ENCODE peak calls at places on chromosomes 3 and 15, in ten cellular contexts. One of them, this sample, is unnamed.
A peak's percentile ranks its signal among the peaks of the same experiment; 100 is the strongest.

GRCh38 chr15:89745768-89746167 is 5.3 kb downstream of the MESP1 start:
- DNase-seq in heart right ventricle: no peak
- DNase-seq in AG10803: no peak
- DNase-seq in uterus: no peak
- DNase-seq in astrocyte of the spinal cord: no peak
- DNase-seq in PC-9: no peak
- DNase-seq in SK-N-SH: no peak
- DNase-seq in fibroblast of mammary gland: no peak
- DNase-seq in right lobe of liver: no peak
- DNase-seq in CD8-positive, alpha-beta memory T cell: no peak
- DNase-seq in this sample: no peak

GRCh38 chr3:148883163-148883562 is 18.1 kb downstream of the CPA3 start:
- DNase-seq in PC-9: no peak
- DNase-seq in uterus: no peak
- DNase-seq in SK-N-SH: no peak
- DNase-seq in fibroblast of mammary gland: no peak
- DNase-seq in heart right ventricle: no peak
- DNase-seq in CD8-positive, alpha-beta memory T cell: no peak
- DNase-seq in right lobe of liver: no peak
- DNase-seq in astrocyte of the spinal cord: no peak
- DNase-seq in AG10803: no peak
- DNase-seq in this sample: no peak

GRCh38 chr3:41248525-41248924 is 49.2 kb downstream of the CTNNB1 start:
- DNase-seq in AG10803: no peak
- DNase-seq in fibroblast of mammary gland: no peak
- DNase-seq in heart right ventricle: no peak
- DNase-seq in PC-9: no peak
- DNase-seq in astrocyte of the spinal cord: no peak
- DNase-seq in SK-N-SH: no peak
- DNase-seq in right lobe of liver: no peak
- DNase-seq in uterus: no peak
- DNase-seq in CD8-positive, alpha-beta memory T cell: no peak
- DNase-seq in this sample: no peak

GRCh38 chr3:152737021-152737908 is 97.7 kb upstream of the P2RY1 start:
- DNase-seq in SK-N-SH: no peak
- DNase-seq in heart right ventricle: no peak
- DNase-seq in PC-9: peak; percentile 49
- DNase-seq in astrocyte of the spinal cord: peak; percentile 89
- DNase-seq in fibroblast of mammary gland: peak; percentile 92
- DNase-seq in right lobe of liver: no peak
- DNase-seq in uterus: peak; percentile 20
- DNase-seq in CD8-positive, alpha-beta memory T cell: no peak
- DNase-seq in AG10803: peak; percentile 76
- DNase-seq in this sample: no peak

GRCh38 chr3:71063768-71064287 is 519.7 kb downstream of the FOXP1 start:
- DNase-seq in astrocyte of the spinal cord: no peak
- DNase-seq in CD8-positive, alpha-beta memory T cell: peak; percentile 61
- DNase-seq in heart right ventricle: peak; percentile 30
- DNase-seq in PC-9: no peak
- DNase-seq in SK-N-SH: peak; percentile 53
- DNase-seq in fibroblast of mammary gland: peak; percentile 63
- DNase-seq in uterus: peak; percentile 45
- DNase-seq in AG10803: peak; percentile 29
- DNase-seq in right lobe of liver: no peak
- DNase-seq in this sample: no peak

GRCh38 chr3:110198717-110199587 is 861.6 kb upstream of the DPPA4 start:
- DNase-seq in PC-9: no peak
- DNase-seq in CD8-positive, alpha-beta memory T cell: peak; percentile 41
- DNase-seq in right lobe of liver: no peak
- DNase-seq in fibroblast of mammary gland: no peak
- DNase-seq in heart right ventricle: no peak
- DNase-seq in uterus: no peak
- DNase-seq in AG10803: no peak
- DNase-seq in SK-N-SH: no peak
- DNase-seq in astrocyte of the spinal cord: peak; percentile 8
- DNase-seq in this sample: no peak

GRCh38 chr15:65092911-65093792 is 16.6 kb downstream of the KBTBD13 start:
- DNase-seq in heart right ventricle: no peak
- DNase-seq in astrocyte of the spinal cord: no peak
- DNase-seq in fibroblast of mammary gland: no peak
- DNase-seq in right lobe of liver: no peak
- DNase-seq in SK-N-SH: no peak
- DNase-seq in AG10803: no peak
- DNase-seq in PC-9: no peak
- DNase-seq in CD8-positive, alpha-beta memory T cell: no peak
- DNase-seq in uterus: no peak
- DNase-seq in this sample: no peak

GRCh38 chr3:71247221-71247947 is 336.1 kb downstream of the FOXP1 start:
- DNase-seq in astrocyte of the spinal cord: no peak
- DNase-seq in AG10803: peak; percentile 23
- DNase-seq in heart right ventricle: no peak
- DNase-seq in fibroblast of mammary gland: peak; percentile 66
- DNase-seq in SK-N-SH: peak; percentile 50
- DNase-seq in right lobe of liver: no peak
- DNase-seq in uterus: no peak
- DNase-seq in CD8-positive, alpha-beta memory T cell: no peak
- DNase-seq in PC-9: no peak
- DNase-seq in this sample: no peak

GRCh38 chr3:15325228-15325627 is 7.2 kb downstream of the SH3BP5 start:
- DNase-seq in AG10803: peak; percentile 76
- DNase-seq in right lobe of liver: no peak
- DNase-seq in heart right ventricle: no peak
- DNase-seq in astrocyte of the spinal cord: peak; percentile 53
- DNase-seq in SK-N-SH: peak; percentile 26
- DNase-seq in uterus: peak; percentile 57
- DNase-seq in fibroblast of mammary gland: peak; percentile 72
- DNase-seq in PC-9: peak; percentile 81
- DNase-seq in CD8-positive, alpha-beta memory T cell: no peak
- DNase-seq in this sample: no peak

GRCh38 chr3:120680193-120680894 is 1.7 kb downstream of the HGD start:
- DNase-seq in SK-N-SH: no peak
- DNase-seq in CD8-positive, alpha-beta memory T cell: no peak
- DNase-seq in heart right ventricle: no peak
- DNase-seq in AG10803: no peak
- DNase-seq in PC-9: no peak
- DNase-seq in right lobe of liver: no peak
- DNase-seq in astrocyte of the spinal cord: no peak
- DNase-seq in uterus: no peak
- DNase-seq in fibroblast of mammary gland: no peak
- DNase-seq in this sample: no peak

GRCh38 chr3:172648736-172649135 is 62.1 kb downstream of the NCEH1 start:
- DNase-seq in right lobe of liver: no peak
- DNase-seq in uterus: no peak
- DNase-seq in SK-N-SH: no peak
- DNase-seq in astrocyte of the spinal cord: no peak
- DNase-seq in heart right ventricle: no peak
- DNase-seq in CD8-positive, alpha-beta memory T cell: no peak
- DNase-seq in PC-9: no peak
- DNase-seq in AG10803: peak; percentile 62
- DNase-seq in fibroblast of mammary gland: peak; percentile 64
- DNase-seq in this sample: no peak

GRCh38 chr3:39285333-39285732 is 5.5 kb upstream of the CX3CR1 start:
- DNase-seq in fibroblast of mammary gland: no peak
- DNase-seq in right lobe of liver: no peak
- DNase-seq in PC-9: no peak
- DNase-seq in SK-N-SH: no peak
- DNase-seq in heart right ventricle: no peak
- DNase-seq in AG10803: no peak
- DNase-seq in uterus: no peak
- DNase-seq in CD8-positive, alpha-beta memory T cell: no peak
- DNase-seq in astrocyte of the spinal cord: no peak
- DNase-seq in this sample: no peak
- H3K4me3 ChIP-seq in fibroblast of mammary gland: no peak overlapping the region
- H3K4me3 ChIP-seq in right lobe of liver: no peak overlapping the region
- H3K4me3 ChIP-seq in PC-9: no peak overlapping the region
- H3K4me3 ChIP-seq in SK-N-SH: no peak overlapping the region
- H3K4me3 ChIP-seq in heart right ventricle: no peak overlapping the region
- H3K4me3 ChIP-seq in AG10803: no peak overlapping the region
- H3K4me3 ChIP-seq in uterus: no peak overlapping the region
- H3K4me3 ChIP-seq in CD8-positive, alpha-beta memory T cell: no peak overlapping the region
- H3K4me3 ChIP-seq in astrocyte of the spinal cord: no peak overlapping the region
- H3K4me3 ChIP-seq in this sample: no peak overlapping the region

GRCh38 chr3:170423001-170423615 is 4.4 kb downstream of the CLDN11 start:
- DNase-seq in astrocyte of the spinal cord: no peak
- DNase-seq in right lobe of liver: no peak
- DNase-seq in SK-N-SH: no peak
- DNase-seq in fibroblast of mammary gland: no peak
- DNase-seq in AG10803: no peak
- DNase-seq in CD8-positive, alpha-beta memory T cell: no peak
- DNase-seq in uterus: no peak
- DNase-seq in PC-9: no peak
- DNase-seq in heart right ventricle: no peak
- DNase-seq in this sample: no peak

GRCh38 chr3:170420307-170420821 is 1.7 kb downstream of the CLDN11 start:
- DNase-seq in astrocyte of the spinal cord: no peak
- DNase-seq in PC-9: no peak
- DNase-seq in uterus: peak; percentile 27
- DNase-seq in fibroblast of mammary gland: peak; percentile 44
- DNase-seq in heart right ventricle: no peak
- DNase-seq in CD8-positive, alpha-beta memory T cell: no peak
- DNase-seq in right lobe of liver: no peak
- DNase-seq in AG10803: peak; percentile 44
- DNase-seq in SK-N-SH: no peak
- DNase-seq in this sample: no peak

GRCh38 chr3:170419301-170420087 is 826 bp downstream of the CLDN11 start:
- DNase-seq in heart right ventricle: peak; percentile 19
- DNase-seq in CD8-positive, alpha-beta memory T cell: no peak
- DNase-seq in uterus: peak; percentile 35
- DNase-seq in fibroblast of mammary gland: peak; percentile 40
- DNase-seq in astrocyte of the spinal cord: peak; percentile 51
- DNase-seq in AG10803: peak; percentile 59
- DNase-seq in right lobe of liver: no peak
- DNase-seq in SK-N-SH: peak; percentile 32
- DNase-seq in PC-9: no peak
- DNase-seq in this sample: no peak

GRCh38 chr3:170421147-170421641 is 2.5 kb downstream of the CLDN11 start:
- DNase-seq in CD8-positive, alpha-beta memory T cell: no peak
- DNase-seq in uterus: peak; percentile 40
- DNase-seq in heart right ventricle: no peak
- DNase-seq in SK-N-SH: peak; percentile 27
- DNase-seq in astrocyte of the spinal cord: peak; percentile 52
- DNase-seq in fibroblast of mammary gland: peak; percentile 34
- DNase-seq in PC-9: no peak
- DNase-seq in AG10803: peak; percentile 51
- DNase-seq in right lobe of liver: no peak
- DNase-seq in this sample: no peak

GRCh38 chr3:170421758-170422157 is 3.1 kb downstream of the CLDN11 start:
- DNase-seq in CD8-positive, alpha-beta memory T cell: no peak
- DNase-seq in AG10803: no peak
- DNase-seq in SK-N-SH: no peak
- DNase-seq in PC-9: no peak
- DNase-seq in fibroblast of mammary gland: no peak
- DNase-seq in heart right ventricle: no peak
- DNase-seq in right lobe of liver: no peak
- DNase-seq in astrocyte of the spinal cord: no peak
- DNase-seq in uterus: no peak
- DNase-seq in this sample: no peak
- H3K4me3 ChIP-seq in CD8-positive, alpha-beta memory T cell: no peak overlapping the region
- H3K4me3 ChIP-seq in AG10803: peak overlapping the region; percentile 92
- H3K4me3 ChIP-seq in SK-N-SH: no peak overlapping the region
- H3K4me3 ChIP-seq in PC-9: no peak overlapping the region
- H3K4me3 ChIP-seq in fibroblast of mammary gland: peak overlapping the region; percentile 97
- H3K4me3 ChIP-seq in heart right ventricle: no peak overlapping the region
- H3K4me3 ChIP-seq in right lobe of liver: no peak overlapping the region
- H3K4me3 ChIP-seq in astrocyte of the spinal cord: peak overlapping the region; percentile 87
- H3K4me3 ChIP-seq in uterus: peak overlapping the region; percentile 62
- H3K4me3 ChIP-seq in this sample: no peak overlapping the region

DNA sequence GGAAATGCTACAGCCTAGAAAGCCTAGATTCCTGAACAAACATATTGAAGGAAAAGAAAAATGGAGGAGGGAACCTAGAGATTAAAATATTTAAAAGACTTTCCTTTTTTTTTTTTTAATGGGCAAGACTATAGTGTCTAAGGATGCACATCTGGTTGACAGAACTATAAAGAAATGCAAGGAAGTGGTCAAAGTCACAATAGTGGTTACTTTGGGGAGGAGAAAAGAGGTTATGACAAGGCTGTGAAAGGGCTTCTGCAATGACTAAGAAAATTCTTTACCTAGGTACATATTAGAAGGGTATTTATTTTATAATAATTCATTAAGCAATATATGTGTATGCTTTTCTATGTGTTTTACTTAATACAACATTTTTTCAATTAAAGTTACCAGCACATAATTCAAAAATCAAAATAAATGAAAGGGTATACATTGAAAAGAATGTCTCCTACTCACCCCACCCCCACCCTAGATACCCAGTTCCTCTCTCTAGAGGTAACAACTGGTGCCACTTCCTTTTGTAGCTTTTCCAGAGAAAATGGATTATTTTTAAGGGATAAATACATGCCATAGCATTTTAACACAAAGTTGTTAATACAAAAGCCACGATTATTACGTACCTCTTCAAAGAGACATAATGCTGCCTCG is 70.1 kb downstream of the HERC1 start:
- DNase-seq in uterus: no peak
- DNase-seq in astrocyte of the spinal cord: peak; percentile 22
- DNase-seq in heart right ventricle: no peak
- DNase-seq in AG10803: peak; percentile 69
- DNase-seq in PC-9: no peak
- DNase-seq in right lobe of liver: no peak
- DNase-seq in SK-N-SH: no peak
- DNase-seq in CD8-positive, alpha-beta memory T cell: no peak
- DNase-seq in fibroblast of mammary gland: peak; percentile 55
- DNase-seq in this sample: no peak
- H3K4me3 ChIP-seq in uterus: no peak overlapping the region
- H3K4me3 ChIP-seq in astrocyte of the spinal cord: no peak overlapping the region
- H3K4me3 ChIP-seq in heart right ventricle: no peak overlapping the region
- H3K4me3 ChIP-seq in AG10803: no peak overlapping the region
- H3K4me3 ChIP-seq in PC-9: no peak overlapping the region
- H3K4me3 ChIP-seq in right lobe of liver: no peak overlapping the region
- H3K4me3 ChIP-seq in SK-N-SH: no peak overlapping the region
- H3K4me3 ChIP-seq in CD8-positive, alpha-beta memory T cell: no peak overlapping the region
- H3K4me3 ChIP-seq in fibroblast of mammary gland: no peak overlapping the region
- H3K4me3 ChIP-seq in this sample: no peak overlapping the region

DNA sequence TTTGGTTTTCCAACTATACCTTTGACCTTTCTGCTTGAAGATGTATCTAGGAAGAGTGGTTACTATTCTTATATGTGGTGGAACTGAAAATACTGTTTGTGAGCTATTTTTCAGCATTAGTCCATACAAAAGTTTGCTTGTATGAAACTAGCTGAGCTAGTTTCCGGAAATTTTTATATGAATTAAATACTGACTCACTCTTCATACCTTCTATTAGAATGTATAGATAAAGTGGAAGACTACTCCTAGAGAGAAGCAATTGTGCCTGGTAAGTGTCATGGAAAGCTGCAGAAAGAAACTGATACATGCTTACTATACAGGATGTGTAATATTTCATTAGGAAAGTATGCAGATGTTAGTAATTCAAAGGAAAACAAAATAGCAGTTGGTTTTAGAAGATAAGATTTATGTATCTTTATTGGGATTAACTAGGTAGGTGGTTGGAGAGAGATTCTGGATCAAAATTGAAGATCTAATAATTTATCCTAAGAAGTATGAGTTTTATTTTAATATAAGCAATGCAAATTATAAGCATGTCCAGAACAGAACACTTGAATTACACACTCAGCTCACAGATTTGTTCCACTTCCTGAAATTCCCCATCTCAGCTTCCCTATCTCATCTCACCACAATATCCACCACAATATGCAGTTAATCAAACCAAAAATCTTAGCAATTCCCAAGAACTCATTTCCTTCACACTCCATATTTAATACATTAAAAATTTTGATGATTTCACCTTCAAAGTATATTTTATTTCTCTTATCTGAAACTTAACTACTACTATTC is 82.8 kb downstream of the BCHE start:
- DNase-seq in uterus: no peak
- DNase-seq in fibroblast of mammary gland: no peak
- DNase-seq in SK-N-SH: no peak
- DNase-seq in PC-9: no peak
- DNase-seq in right lobe of liver: no peak
- DNase-seq in CD8-positive, alpha-beta memory T cell: no peak
- DNase-seq in astrocyte of the spinal cord: no peak
- DNase-seq in AG10803: no peak
- DNase-seq in heart right ventricle: no peak
- DNase-seq in this sample: no peak
- H3K4me3 ChIP-seq in uterus: no peak overlapping the region
- H3K4me3 ChIP-seq in fibroblast of mammary gland: no peak overlapping the region
- H3K4me3 ChIP-seq in SK-N-SH: no peak overlapping the region
- H3K4me3 ChIP-seq in PC-9: no peak overlapping the region
- H3K4me3 ChIP-seq in right lobe of liver: no peak overlapping the region
- H3K4me3 ChIP-seq in CD8-positive, alpha-beta memory T cell: no peak overlapping the region
- H3K4me3 ChIP-seq in astrocyte of the spinal cord: no peak overlapping the region
- H3K4me3 ChIP-seq in AG10803: no peak overlapping the region
- H3K4me3 ChIP-seq in heart right ventricle: no peak overlapping the region
- H3K4me3 ChIP-seq in this sample: no peak overlapping the region

This sample was measured in thoracic aorta.